ENCODE peak calls at places on chromosomes 11 and 22, in five cellular contexts. T, P, R, M and Y are unnamed samples.

GRCh38 chr11:72719144-72719543 is 33.1 kb downstream of the ARAP1 start:
- DNase-seq in M (no peak), T (no peak), R (no peak), P (no peak), Y (no peak)

GRCh38 chr11:87430821-87431220 is 393.1 kb downstream of the TMEM135 start:
- DNase-seq in T (no peak), P (no peak), M (no peak), R (no peak), Y (no peak)

GRCh38 chr22:26534874-26535470 is 22.7 kb upstream of the TFIP11 start:
- DNase-seq in T (no peak), R (no peak), M (no peak), P (no peak), Y (no peak)

GRCh38 chr11:16603890-16604783 is 134.3 kb upstream of the C11orf58 start:
- DNase-seq in T (peak), P (peak), M (peak), R (no peak), Y (peak)

GRCh38 chr11:63832336-63832735 is 6.6 kb upstream of the MARK2 start:
- DNase-seq in M (no peak), R (no peak), P (no peak), T (no peak), Y (no peak)

GRCh38 chr11:7900686-7901085 is 30.4 kb downstream of the OR10A6 start:
- DNase-seq in R (no peak), P (no peak), T (no peak), M (no peak), Y (no peak)

GRCh38 chr22:44335066-44335839 is 22.5 kb upstream of the SHISAL1 start:
- DNase-seq in R (no peak), T (no peak), M (no peak), P (no peak), Y (no peak)

GRCh38 chr11:46293616-46294015 is 16.2 kb downstream of the CREB3L1 start:
- DNase-seq in R (no peak), P (no peak), T (no peak), M (no peak), Y (no peak)

GRCh38 chr11:46523290-46523689 is 70.5 kb downstream of the AMBRA1 start:
- DNase-seq in T (no peak), P (no peak), M (no peak), R (no peak), Y (no peak)

GRCh38 chr11:132627981-132628380 is 904.3 kb downstream of the OPCML start:
- DNase-seq in R (no peak), M (no peak), T (no peak), P (no peak), Y (no peak)

GRCh38 chr11:71543866-71544265 is 4.4 kb upstream of the KRTAP5-9 start:
- DNase-seq in T (no peak), R (peak), M (no peak), P (no peak), Y (no peak)

GRCh38 chr22:39583066-39583667 is 12.6 kb downstream of the CACNA1I start:
- DNase-seq in R (no peak), M (no peak), T (no peak), P (no peak), Y (no peak)

GRCh38 chr11:95711945-95712221 is 77.7 kb downstream of the FAM76B start:
- DNase-seq in P (no peak), T (no peak), M (no peak), R (no peak), Y (no peak)

GRCh38 chr11:116073854-116074837 is 569.9 kb upstream of the CADM1 start:
- DNase-seq in P (no peak), T (no peak), M (peak), R (no peak), Y (no peak)

GRCh38 chr22:46150615-46151423 is 493 bp downstream of the PPARA start:
- DNase-seq in R (peak), P (peak), T (peak), M (no peak), Y (peak)

GRCh38 chr11:120112174-120112796 is 25.6 kb downstream of the TRIM29 start:
- DNase-seq in T (peak), M (no peak), P (no peak), R (no peak), Y (no peak)

GRCh38 chr11:33620423-33621120 is 80.1 kb downstream of the C11orf91 start:
- DNase-seq in M (no peak), P (no peak), T (no peak), R (no peak), Y (no peak)

GRCh38 chr22:29704528-29705285 is 15.1 kb upstream of the CABP7 start:
- DNase-seq in R (no peak), M (no peak), T (no peak), P (no peak), Y (no peak)
- TF ChIP-seq CTCF in R (no peak), M (no peak), T (no peak), P (no peak), Y (no peak)

DNA sequence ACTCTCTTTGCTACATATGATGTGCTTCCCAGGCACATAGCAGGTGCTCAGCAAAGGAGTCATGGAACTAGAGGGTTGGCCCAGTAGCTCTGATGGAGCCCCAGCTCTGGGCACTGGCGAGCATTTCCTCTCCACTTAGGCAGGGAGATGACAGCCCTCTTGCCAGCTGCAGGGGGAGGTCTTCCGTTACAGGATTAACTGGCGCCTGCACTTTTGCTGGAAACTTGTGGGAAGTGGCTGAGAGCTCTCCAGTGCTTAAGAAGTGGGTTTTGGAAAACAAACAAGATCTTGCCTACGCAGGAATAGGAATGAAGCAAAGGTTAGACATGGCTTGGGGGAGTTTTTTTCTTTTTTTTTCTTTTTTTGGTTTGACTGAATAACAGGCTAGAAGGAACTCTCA is 75.5 kb downstream of the MICAL2 start:
- DNase-seq in T (no peak), M (peak), P (no peak), R (peak), Y (no peak)
- TF ChIP-seq CTCF in T (no peak), M (no peak), P (no peak), R (peak), Y (no peak)

DNA sequence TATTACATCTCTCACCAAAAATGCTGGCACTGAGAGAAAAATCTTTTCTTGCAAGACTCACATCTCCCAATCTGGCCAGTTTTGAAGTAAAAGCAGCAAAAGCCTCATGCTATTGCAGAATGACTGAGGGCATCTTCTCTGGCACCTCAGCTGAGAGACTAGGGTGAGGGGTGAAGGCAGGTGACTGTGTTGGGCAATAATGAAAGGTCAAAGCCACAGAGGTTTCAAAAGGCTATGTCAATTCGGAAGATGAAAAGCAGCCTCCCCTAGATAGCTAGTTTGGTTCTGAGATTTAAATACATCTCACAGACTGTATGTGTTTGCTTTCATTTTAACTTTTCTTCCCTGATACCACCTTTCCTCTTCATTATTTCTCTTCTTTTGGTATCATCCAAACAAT is 292.2 kb upstream of the RAG2 start:
- DNase-seq in P (no peak), M (no peak), R (no peak), T (no peak), Y (no peak)
- TF ChIP-seq CTCF in P (no peak), M (no peak), R (no peak), T (no peak), Y (no peak)

DNA sequence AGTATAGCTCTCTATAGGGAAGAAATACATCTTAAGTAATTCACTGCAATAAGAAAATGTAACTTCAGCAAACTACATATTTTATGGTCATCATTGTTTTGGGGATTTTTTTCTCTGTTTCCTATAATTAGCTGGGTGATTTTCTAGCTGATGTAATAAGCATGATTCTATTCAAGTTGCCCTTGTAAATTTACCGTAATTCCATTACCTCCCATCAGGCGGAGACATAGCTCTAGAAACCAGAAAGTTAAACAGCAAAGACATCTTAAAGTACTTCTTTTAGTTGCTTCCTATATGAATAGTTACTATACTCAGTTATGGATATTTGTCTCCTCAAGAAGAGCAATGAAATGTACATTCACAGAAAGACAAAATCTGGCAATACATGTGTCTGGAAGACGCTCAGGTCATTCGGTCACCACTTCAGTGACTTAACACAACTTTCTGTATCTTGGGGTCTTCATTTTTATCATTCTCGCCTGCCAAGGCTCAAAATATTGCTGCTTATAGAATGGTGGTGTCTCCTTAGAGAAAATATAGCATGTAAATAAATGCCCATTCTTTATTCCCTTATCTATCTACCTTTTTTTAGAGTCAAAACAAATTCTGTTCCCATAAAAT is 239.9 kb upstream of the ZC3H12C start:
- DNase-seq in M (no peak), P (peak), T (no peak), R (no peak), Y (no peak)
- TF ChIP-seq CTCF in M (no peak), P (peak), T (peak), R (peak), Y (no peak)

DNA sequence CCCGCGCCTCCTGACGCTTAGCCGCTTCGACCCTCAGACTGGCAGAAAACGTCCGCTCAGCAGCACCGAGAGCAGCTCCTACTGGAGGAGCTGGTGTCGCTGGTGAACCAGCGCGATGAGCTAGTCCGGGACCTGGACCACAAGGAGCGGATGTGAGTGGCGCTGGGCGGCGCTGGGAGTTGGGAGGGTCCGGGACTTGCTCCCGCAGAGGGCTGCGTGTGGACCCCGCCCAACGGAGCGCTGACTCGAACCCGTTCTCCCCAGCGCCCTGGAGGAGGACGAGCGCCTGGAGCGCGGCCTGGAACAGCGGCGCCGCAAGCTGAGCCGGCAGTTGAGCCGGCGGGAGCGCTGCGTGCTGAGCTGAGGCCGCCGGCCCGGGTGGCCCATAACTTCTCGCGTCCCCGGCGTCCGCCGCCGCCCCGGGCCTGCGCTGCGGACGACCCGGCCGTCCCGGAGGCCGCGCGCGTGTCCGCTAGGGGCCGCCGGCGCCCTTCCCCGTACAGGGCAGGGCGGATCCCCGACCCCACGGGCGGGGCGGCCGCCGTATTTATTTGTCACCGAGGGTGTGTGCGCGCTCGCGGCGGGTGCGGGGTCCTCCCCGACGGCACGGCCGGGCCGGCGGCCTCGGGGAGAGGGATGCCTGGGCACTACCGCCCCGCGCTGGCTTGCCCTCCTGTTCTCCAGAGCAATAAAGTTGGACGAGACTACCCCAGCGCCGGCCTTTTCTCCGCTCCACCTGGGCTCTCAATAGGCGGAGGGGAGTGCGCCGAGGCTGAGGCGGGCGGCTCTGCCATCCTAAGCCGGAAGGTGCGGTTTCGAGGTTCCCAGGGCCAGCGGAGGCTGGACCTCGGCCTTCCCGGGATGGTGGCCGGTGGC is 3.4 kb downstream of the KCNK7 start:
- DNase-seq in P (no peak), R (no peak), M (no peak), T (peak), Y (no peak)
- TF ChIP-seq CTCF in P (no peak), R (no peak), M (no peak), T (peak), Y (no peak)

GRCh38 chr11:84524422-84525051 is 1102.6 kb downstream of the DLG2 start:
- DNase-seq in R (no peak), M (no peak), P (no peak), T (no peak), Y (no peak)
- TF ChIP-seq CTCF in R (peak), M (no peak), P (peak), T (peak), Y (peak)

DNA sequence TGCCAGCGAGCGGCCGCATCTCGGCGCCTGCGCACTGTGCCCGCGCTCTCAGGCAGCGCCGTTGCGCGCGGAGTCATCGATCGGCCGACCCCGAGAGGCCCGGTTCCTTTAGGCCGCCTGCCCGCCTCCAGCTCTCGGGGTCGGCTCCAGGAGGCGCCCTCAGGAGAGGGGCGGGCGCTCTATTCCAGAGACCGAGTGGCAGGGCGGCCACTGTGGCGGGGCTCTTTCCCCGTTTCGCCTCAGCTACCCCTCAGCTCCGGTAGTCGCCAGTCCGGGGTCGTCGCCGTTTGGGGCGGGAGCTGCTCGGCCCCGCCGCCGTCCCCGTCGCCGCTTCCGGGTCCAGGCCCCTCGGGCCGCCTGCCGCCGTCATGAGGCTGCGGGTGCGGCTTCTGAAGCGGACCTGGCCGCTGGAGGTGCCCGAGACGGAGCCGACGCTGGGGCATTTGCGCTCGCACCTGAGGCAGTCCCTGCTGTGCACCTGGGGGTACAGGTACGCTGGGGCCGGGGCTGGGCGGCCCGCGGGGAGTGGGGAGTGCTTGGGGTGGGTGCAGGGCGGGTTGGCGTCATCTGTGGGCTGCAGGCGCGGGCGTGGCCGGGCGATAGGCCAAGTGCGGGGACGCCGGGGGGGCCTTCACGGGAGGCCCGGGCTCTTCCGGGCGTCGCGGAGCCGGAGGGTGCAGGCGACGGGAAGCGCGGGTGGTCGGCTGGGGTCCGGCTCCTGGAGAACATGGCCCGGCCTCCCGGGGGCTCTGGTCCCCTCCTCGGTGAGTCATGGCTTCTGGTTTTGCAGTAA is at the start of gene FBXO7:
- DNase-seq in R (peak), P (peak), T (peak), M (peak), Y (peak)
- TF ChIP-seq CTCF in R (peak), P (peak), T (no peak), M (no peak), Y (peak)